ENCODE peak calls at places on chromosome 18, in four cellular contexts. J is AG09309; B is glutamatergic neuron; U is CD4-positive, alpha-beta T cell. F is an unnamed sample.

GRCh38 chr18:48866028-48866733 is 84.6 kb downstream of the SMAD7 start:
- DNase-seq in B (peak), J (peak), U (no peak), F (no peak)

GRCh38 chr18:48473816-48474215 is 64.6 kb upstream of the ZBTB7C start:
- DNase-seq in U (no peak), B (no peak), J (no peak), F (no peak)

GRCh38 chr18:30175061-30175574 is 867.4 kb downstream of the DSC3 start:
- DNase-seq in B (no peak), U (no peak), J (no peak), F (no peak)

GRCh38 chr18:58687871-58688308 is 16.6 kb downstream of the MALT1 start:
- DNase-seq in B (no peak), J (no peak), U (peak), F (no peak)

GRCh38 chr18:74520096-74520833 is 14.0 kb upstream of the CNDP1 start:
- DNase-seq in J (no peak), B (no peak), U (no peak), F (no peak)

GRCh38 chr18:58287626-58288289 is 243.7 kb downstream of the NEDD4L start:
- DNase-seq in B (no peak), U (no peak), J (no peak), F (no peak)

GRCh38 chr18:48997985-48998831 is 47.4 kb upstream of the SMAD7 start:
- DNase-seq in J (peak), U (no peak), B (no peak), F (peak)

GRCh38 chr18:621181-621580 is 24.4 kb downstream of the CLUL1 start:
- DNase-seq in J (no peak), B (peak), U (no peak), F (no peak)

GRCh38 chr18:24546304-24546703 is 85.9 kb downstream of the HRH4 start:
- DNase-seq in J (no peak), B (no peak), U (no peak), F (no peak)

GRCh38 chr18:13216732-13217465 is 1.7 kb upstream of the LDLRAD4 start:
- DNase-seq in J (no peak), U (peak), B (peak), F (no peak)

GRCh38 chr18:36298113-36298701 is 694 bp downstream of the FHOD3 start:
- DNase-seq in J (no peak), U (no peak), B (peak), F (no peak)

GRCh38 chr18:55083461-55083860 is 124.2 kb upstream of the CCDC68 start:
- DNase-seq in J (no peak), B (no peak), U (no peak), F (no peak)

GRCh38 chr18:44719519-44720060 is 38.9 kb downstream of the SETBP1 start:
- DNase-seq in J (no peak), B (peak), U (no peak), F (no peak)

GRCh38 chr18:80246656-80247402 is 485 bp downstream of the PARD6G start:
- DNase-seq in U (no peak), B (peak), J (no peak), F (no peak)

GRCh38 chr18:50092250-50092780 is 102.6 kb downstream of the MYO5B start:
- DNase-seq in U (no peak), J (no peak), B (no peak), F (no peak)

GRCh38 chr18:34866739-34867138 is 156.6 kb downstream of the DTNA start:
- DNase-seq in J (no peak), U (no peak), B (no peak), F (peak)

GRCh38 chr18:79519751-79520472 is 124.2 kb downstream of the NFATC1 start:
- DNase-seq in J (no peak), B (peak), U (peak), F (no peak)

GRCh38 chr18:28511421-28511821 is 334.5 kb upstream of the CDH2 start:
- DNase-seq in J (peak), B (no peak), U (no peak), F (peak)

GRCh38 chr18:46034230-46034629 is 37.8 kb downstream of the PSTPIP2 start:
- DNase-seq in B (no peak), J (peak), U (no peak), F (no peak)

GRCh38 chr18:8685141-8685913 is 20.0 kb upstream of the MTCL1 start:
- DNase-seq in J (no peak), U (no peak), B (peak), F (no peak)

GRCh38 chr18:35022430-35023001 is 18.7 kb upstream of the MAPRE2 start:
- DNase-seq in B (no peak), U (no peak), J (no peak), F (no peak)

GRCh38 chr18:50310080-50310479 is 22.6 kb upstream of the CXXC1 start:
- DNase-seq in B (no peak), U (no peak), J (no peak), F (no peak)

GRCh38 chr18:49666045-49666444 is 104.2 kb downstream of the LIPG start:
- DNase-seq in U (no peak), J (no peak), B (no peak), F (peak)

GRCh38 chr18:1585881-1586488 is 681.3 kb downstream of the ADCYAP1 start:
- DNase-seq in J (peak), U (no peak), B (no peak), F (peak)

GRCh38 chr18:76923485-76924085 is 101.2 kb downstream of the ZNF236 start:
- DNase-seq in U (no peak), B (peak), J (no peak), F (peak)

GRCh38 chr18:12287684-12288405 is 20.2 kb upstream of the TUBB6 start:
- DNase-seq in B (peak), U (no peak), J (peak), F (peak)

GRCh38 chr18:43830905-43831304 is 553.6 kb upstream of the SYT4 start:
- DNase-seq in B (no peak), U (no peak), J (no peak), F (no peak)

GRCh38 chr18:60984496-60984895 is 348.7 kb upstream of the CDH20 start:
- DNase-seq in J (peak), B (no peak), U (no peak), F (peak)

GRCh38 chr18:21300616-21301200 is 58.7 kb downstream of the GREB1L start:
- DNase-seq in U (no peak), B (no peak), J (no peak), F (no peak)

GRCh38 chr18:79257480-79257879 is 138.2 kb upstream of the NFATC1 start:
- DNase-seq in U (no peak), B (no peak), J (no peak), F (no peak)

GRCh38 chr18:42053188-42053781 is 98.3 kb downstream of the PIK3C3 start:
- DNase-seq in J (no peak), B (peak), U (peak), F (peak)

GRCh38 chr18:67742954-67743353 is 226.4 kb upstream of the DSEL start:
- DNase-seq in U (no peak), J (no peak), B (no peak), F (no peak)

GRCh38 chr18:36337679-36338419 is 40.3 kb downstream of the FHOD3 start:
- DNase-seq in U (no peak), J (no peak), B (no peak), F (peak)

GRCh38 chr18:51191139-51191717 is 6.3 kb downstream of the MEX3C start:
- DNase-seq in B (no peak), J (no peak), U (no peak), F (no peak)

GRCh38 chr18:63444567-63444966 is 22.3 kb upstream of the VPS4B start:
- DNase-seq in U (no peak), J (peak), B (no peak), F (no peak)

GRCh38 chr18:2104620-2105462 is 466.5 kb downstream of the METTL4 start:
- DNase-seq in U (no peak), B (peak), J (no peak), F (peak)